ENCODE peak calls at places on chromosomes 16 and 17, in nine cellular contexts. One of them, this sample, is unnamed.
A peak's percentile ranks its signal among the peaks of the same experiment; 100 is the strongest.

GRCh38 chr17:77834170-77835115 is 124.1 kb upstream of the TNRC6C start:
- DNase-seq in AG04449: no peak
- DNase-seq in choroid plexus epithelial cell: peak; percentile 91
- DNase-seq in colonic mucosa: no peak
- DNase-seq in heart left ventricle: peak; percentile 84
- DNase-seq in thoracic aorta: peak; percentile 65
- DNase-seq in epithelial cell of esophagus: peak; percentile 18
- DNase-seq in MM.1S: peak; percentile 58
- DNase-seq in mucosa of descending colon: peak; percentile 80
- DNase-seq in this sample: no peak

GRCh38 chr17:55327225-55328088 is 62.7 kb downstream of the HLF start:
- DNase-seq in AG04449: no peak
- DNase-seq in choroid plexus epithelial cell: no peak
- DNase-seq in colonic mucosa: no peak
- DNase-seq in heart left ventricle: no peak
- DNase-seq in thoracic aorta: no peak
- DNase-seq in epithelial cell of esophagus: peak; percentile 41
- DNase-seq in MM.1S: no peak
- DNase-seq in mucosa of descending colon: no peak
- DNase-seq in this sample: no peak

GRCh38 chr17:76726766-76727718 is at the start of gene METTL23:
- DNase-seq in AG04449: no peak
- DNase-seq in choroid plexus epithelial cell: peak; percentile 76
- DNase-seq in colonic mucosa: peak; percentile 87
- DNase-seq in heart left ventricle: peak; percentile 92
- DNase-seq in thoracic aorta: no peak
- DNase-seq in epithelial cell of esophagus: peak; percentile 74
- DNase-seq in MM.1S: peak; percentile 86
- DNase-seq in mucosa of descending colon: peak; percentile 94
- DNase-seq in this sample: no peak

GRCh38 chr17:386145-386876 is 33.7 kb upstream of the RPH3AL start:
- DNase-seq in AG04449: no peak
- DNase-seq in choroid plexus epithelial cell: peak; percentile 17
- DNase-seq in colonic mucosa: peak; percentile 89
- DNase-seq in heart left ventricle: peak; percentile 93
- DNase-seq in thoracic aorta: no peak
- DNase-seq in epithelial cell of esophagus: peak; percentile 38
- DNase-seq in MM.1S: peak; percentile 49
- DNase-seq in mucosa of descending colon: peak; percentile 85
- DNase-seq in this sample: no peak

GRCh38 chr17:81553616-81554181 is 1.5 kb upstream of the FAAP100 start:
- DNase-seq in AG04449: peak; percentile 77
- DNase-seq in choroid plexus epithelial cell: peak; percentile 95
- DNase-seq in colonic mucosa: peak; percentile 39
- DNase-seq in heart left ventricle: peak; percentile 60
- DNase-seq in thoracic aorta: no peak
- DNase-seq in epithelial cell of esophagus: peak; percentile 87
- DNase-seq in MM.1S: no peak
- DNase-seq in mucosa of descending colon: peak; percentile 70
- DNase-seq in this sample: no peak

GRCh38 chr17:31677681-31678080 is 181.4 kb downstream of the COPRS start:
- DNase-seq in AG04449: no peak
- DNase-seq in choroid plexus epithelial cell: no peak
- DNase-seq in colonic mucosa: no peak
- DNase-seq in heart left ventricle: peak; percentile 27
- DNase-seq in thoracic aorta: no peak
- DNase-seq in epithelial cell of esophagus: no peak
- DNase-seq in MM.1S: no peak
- DNase-seq in mucosa of descending colon: no peak
- DNase-seq in this sample: no peak

GRCh38 chr16:52069866-52070265 is 477.1 kb downstream of the TOX3 start:
- DNase-seq in AG04449: no peak
- DNase-seq in choroid plexus epithelial cell: peak; percentile 12
- DNase-seq in colonic mucosa: no peak
- DNase-seq in heart left ventricle: no peak
- DNase-seq in thoracic aorta: no peak
- DNase-seq in epithelial cell of esophagus: peak; percentile 54
- DNase-seq in MM.1S: no peak
- DNase-seq in mucosa of descending colon: no peak
- DNase-seq in this sample: no peak

GRCh38 chr17:6086603-6087400 is 16.6 kb downstream of the WSCD1 start:
- DNase-seq in AG04449: no peak
- DNase-seq in choroid plexus epithelial cell: no peak
- DNase-seq in colonic mucosa: no peak
- DNase-seq in heart left ventricle: no peak
- DNase-seq in thoracic aorta: no peak
- DNase-seq in epithelial cell of esophagus: no peak
- DNase-seq in MM.1S: no peak
- DNase-seq in mucosa of descending colon: peak; percentile 33
- DNase-seq in this sample: no peak

GRCh38 chr16:57620316-57621231 is 7.9 kb upstream of the ADGRG1 start:
- DNase-seq in AG04449: no peak
- DNase-seq in choroid plexus epithelial cell: no peak
- DNase-seq in colonic mucosa: peak; percentile 76
- DNase-seq in heart left ventricle: peak; percentile 49
- DNase-seq in thoracic aorta: no peak
- DNase-seq in epithelial cell of esophagus: peak; percentile 91
- DNase-seq in MM.1S: no peak
- DNase-seq in mucosa of descending colon: peak; percentile 79
- DNase-seq in this sample: no peak

GRCh38 chr16:3004781-3005284 is 7.9 kb upstream of the CLDN9 start:
- DNase-seq in AG04449: no peak
- DNase-seq in choroid plexus epithelial cell: no peak
- DNase-seq in colonic mucosa: peak; percentile 82
- DNase-seq in heart left ventricle: no peak
- DNase-seq in thoracic aorta: no peak
- DNase-seq in epithelial cell of esophagus: no peak
- DNase-seq in MM.1S: no peak
- DNase-seq in mucosa of descending colon: peak; percentile 80
- DNase-seq in this sample: no peak

GRCh38 chr16:64469351-64469750 is 652.5 kb downstream of the CDH11 start:
- DNase-seq in AG04449: no peak
- DNase-seq in choroid plexus epithelial cell: no peak
- DNase-seq in colonic mucosa: no peak
- DNase-seq in heart left ventricle: no peak
- DNase-seq in thoracic aorta: no peak
- DNase-seq in epithelial cell of esophagus: no peak
- DNase-seq in MM.1S: no peak
- DNase-seq in mucosa of descending colon: no peak
- DNase-seq in this sample: no peak

GRCh38 chr16:66342294-66342900 is 24.1 kb upstream of the CDH5 start:
- DNase-seq in AG04449: no peak
- DNase-seq in choroid plexus epithelial cell: peak; percentile 32
- DNase-seq in colonic mucosa: no peak
- DNase-seq in heart left ventricle: no peak
- DNase-seq in thoracic aorta: no peak
- DNase-seq in epithelial cell of esophagus: no peak
- DNase-seq in MM.1S: no peak
- DNase-seq in mucosa of descending colon: no peak
- DNase-seq in this sample: no peak

GRCh38 chr17:21376585-21376834 is 353 bp downstream of the KCNJ12 start:
- DNase-seq in AG04449: no peak
- DNase-seq in choroid plexus epithelial cell: no peak
- DNase-seq in colonic mucosa: no peak
- DNase-seq in heart left ventricle: no peak
- DNase-seq in thoracic aorta: no peak
- DNase-seq in epithelial cell of esophagus: no peak
- DNase-seq in MM.1S: no peak
- DNase-seq in mucosa of descending colon: no peak
- DNase-seq in this sample: no peak
- H3K4me3 ChIP-seq in AG04449: peak overlapping the region; percentile 38
- H3K4me3 ChIP-seq in choroid plexus epithelial cell: peak overlapping the region; percentile 49
- H3K4me3 ChIP-seq in colonic mucosa: peak overlapping the region; percentile 20
- H3K4me3 ChIP-seq in heart left ventricle: peak overlapping the region; percentile 59
- H3K4me3 ChIP-seq in thoracic aorta: peak overlapping the region; percentile 78
- H3K4me3 ChIP-seq in epithelial cell of esophagus: no peak overlapping the region
- H3K4me3 ChIP-seq in MM.1S: no peak overlapping the region
- H3K4me3 ChIP-seq in mucosa of descending colon: no peak overlapping the region
- H3K4me3 ChIP-seq in this sample: no peak overlapping the region

DNA sequence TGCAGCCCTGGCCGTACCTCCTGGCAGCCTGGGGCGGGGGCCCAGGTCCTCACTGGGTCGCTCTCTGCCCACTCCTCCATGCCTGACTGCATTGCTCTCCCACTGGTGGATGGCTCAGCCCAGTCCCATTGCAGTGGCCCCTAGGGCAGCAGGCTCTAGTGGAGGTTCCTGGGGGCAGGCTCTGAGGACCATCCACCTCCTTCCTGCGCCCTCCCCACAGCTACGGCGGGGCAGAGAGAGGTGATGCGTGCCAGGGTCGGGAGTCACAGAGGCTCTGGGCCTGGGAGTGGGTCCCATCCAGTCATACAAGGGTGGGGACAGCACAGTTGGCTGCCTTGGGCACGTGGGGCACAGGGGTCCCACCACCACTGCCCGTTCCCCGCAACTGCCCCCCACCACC is 44.0 kb upstream of the CLEC19A start:
- DNase-seq in AG04449: no peak
- DNase-seq in choroid plexus epithelial cell: no peak
- DNase-seq in colonic mucosa: no peak
- DNase-seq in heart left ventricle: no peak
- DNase-seq in thoracic aorta: no peak
- DNase-seq in epithelial cell of esophagus: no peak
- DNase-seq in MM.1S: no peak
- DNase-seq in mucosa of descending colon: no peak
- DNase-seq in this sample: no peak
- TF ChIP-seq CTCF in AG04449: no peak
- TF ChIP-seq CTCF in choroid plexus epithelial cell: no peak
- TF ChIP-seq CTCF in colonic mucosa: no peak
- TF ChIP-seq CTCF in heart left ventricle: no peak
- TF ChIP-seq CTCF in thoracic aorta: no peak
- TF ChIP-seq CTCF in epithelial cell of esophagus: no peak
- TF ChIP-seq CTCF in MM.1S: no peak
- TF ChIP-seq CTCF in mucosa of descending colon: no peak
- TF ChIP-seq CTCF in this sample: no peak

DNA sequence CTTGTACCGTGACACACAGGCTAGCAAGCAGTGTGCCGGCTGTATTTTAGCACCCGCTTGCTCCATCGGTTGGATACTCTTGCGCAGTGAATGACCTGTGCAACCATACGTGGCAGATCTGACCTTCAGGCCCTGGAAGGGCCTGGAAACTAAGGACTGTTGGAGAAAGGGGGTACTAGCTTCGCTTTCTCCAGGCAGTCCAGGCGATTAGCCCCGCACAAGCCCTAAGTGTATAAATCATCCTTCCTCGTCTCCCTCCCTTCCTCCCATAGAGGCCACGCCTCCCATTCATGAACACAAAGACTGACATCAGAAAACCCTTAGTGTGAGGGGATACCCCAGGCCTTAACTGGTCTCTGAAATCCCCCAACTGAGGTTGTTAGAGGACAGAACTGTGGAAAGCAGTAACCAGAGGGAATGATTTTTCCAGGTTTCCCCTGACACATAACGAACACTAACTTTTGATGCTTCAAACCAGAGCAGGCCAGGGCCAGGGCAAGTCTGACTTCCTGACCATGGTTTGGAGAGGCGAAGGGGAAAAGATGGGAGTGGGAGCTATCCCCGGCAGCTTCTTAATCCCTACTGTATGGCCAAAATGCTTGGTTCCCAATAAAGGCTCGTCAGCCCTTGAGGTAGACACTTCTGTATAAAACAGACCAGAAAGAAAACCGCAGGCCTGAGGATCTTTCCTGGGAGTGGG is 1.4 kb upstream of the DYNLL2 start:
- DNase-seq in AG04449: no peak
- DNase-seq in choroid plexus epithelial cell: no peak
- DNase-seq in colonic mucosa: no peak
- DNase-seq in heart left ventricle: no peak
- DNase-seq in thoracic aorta: no peak
- DNase-seq in epithelial cell of esophagus: no peak
- DNase-seq in MM.1S: no peak
- DNase-seq in mucosa of descending colon: no peak
- DNase-seq in this sample: no peak
- H3K4me3 ChIP-seq in AG04449: no peak overlapping the region
- H3K4me3 ChIP-seq in choroid plexus epithelial cell: no peak overlapping the region
- H3K4me3 ChIP-seq in colonic mucosa: no peak overlapping the region
- H3K4me3 ChIP-seq in heart left ventricle: no peak overlapping the region
- H3K4me3 ChIP-seq in thoracic aorta: no peak overlapping the region
- H3K4me3 ChIP-seq in epithelial cell of esophagus: no peak overlapping the region
- H3K4me3 ChIP-seq in MM.1S: no peak overlapping the region
- H3K4me3 ChIP-seq in mucosa of descending colon: no peak overlapping the region
- H3K4me3 ChIP-seq in this sample: no peak overlapping the region

DNA sequence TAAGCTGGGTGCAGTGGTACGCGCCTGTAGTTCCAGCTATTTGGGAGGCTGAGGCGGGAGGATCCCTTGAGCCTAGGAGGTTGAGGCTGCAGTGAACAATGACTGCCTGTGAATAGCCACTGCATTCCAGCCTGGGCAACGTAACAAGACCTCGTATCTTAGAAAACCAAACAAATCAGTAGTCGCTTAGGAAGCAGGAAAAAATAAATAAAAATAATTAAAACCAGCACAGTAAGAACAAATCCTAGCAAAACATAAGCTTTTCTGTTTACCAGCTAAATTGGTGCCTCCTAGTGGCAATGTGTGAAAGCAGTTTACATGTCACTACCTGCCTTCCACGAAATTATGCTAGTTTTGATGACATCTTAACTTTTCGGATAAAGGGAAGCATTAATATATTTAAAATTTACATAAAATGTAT is 1.3 kb downstream of the ARMC5 start:
- DNase-seq in AG04449: no peak
- DNase-seq in choroid plexus epithelial cell: peak; percentile 79
- DNase-seq in colonic mucosa: no peak
- DNase-seq in heart left ventricle: no peak
- DNase-seq in thoracic aorta: no peak
- DNase-seq in epithelial cell of esophagus: peak; percentile 70
- DNase-seq in MM.1S: peak; percentile 56
- DNase-seq in mucosa of descending colon: no peak
- DNase-seq in this sample: no peak
- TF ChIP-seq CTCF in AG04449: peak; percentile 56
- TF ChIP-seq CTCF in choroid plexus epithelial cell: peak; percentile 71
- TF ChIP-seq CTCF in colonic mucosa: peak; percentile 51
- TF ChIP-seq CTCF in heart left ventricle: peak; percentile 73
- TF ChIP-seq CTCF in thoracic aorta: peak; percentile 43
- TF ChIP-seq CTCF in epithelial cell of esophagus: peak; percentile 72
- TF ChIP-seq CTCF in MM.1S: peak; percentile 57
- TF ChIP-seq CTCF in mucosa of descending colon: peak; percentile 50
- TF ChIP-seq CTCF in this sample: peak; percentile 63

This sample was measured in GM12864.